ENCODE peak calls at places on chromosomes 1 and 21, in four cellular contexts. H is H1, U is K562, J is HCT116. V is an unnamed sample.

GRCh38 chr21:34861302-34861701 is 187.8 kb downstream of the RUNX1 start:
- DNase-seq in H (no peak), U (no peak), J (no peak), V (no peak)

GRCh38 chr1:42017259-42017658 is 98.5 kb upstream of the HIVEP3 start:
- DNase-seq in H (no peak), U (no peak), J (no peak), V (no peak)

GRCh38 chr1:220093361-220094015 is 444 bp upstream of the IARS2 start:
- DNase-seq in H (no peak), U (peak), J (no peak), V (no peak)

GRCh38 chr1:14590781-14591180 is 7.7 kb upstream of the KAZN start:
- DNase-seq in H (no peak), U (peak), J (no peak), V (no peak)

GRCh38 chr1:234851450-234852438 is 241.8 kb upstream of the IRF2BP2 start:
- DNase-seq in H (no peak), U (no peak), J (no peak), V (no peak)

GRCh38 chr1:226603976-226604845 is 55.6 kb downstream of the STUM start:
- DNase-seq in H (no peak), U (no peak), J (no peak), V (no peak)

GRCh38 chr1:241706967-241707366 is 54.9 kb downstream of the WDR64 start:
- DNase-seq in H (no peak), U (no peak), J (peak), V (no peak)

GRCh38 chr1:209790286-209791193 is 6.2 kb upstream of the C1orf74 start:
- DNase-seq in H (no peak), U (no peak), J (no peak), V (no peak)

GRCh38 chr1:204377800-204378608 is 18.3 kb upstream of the PLEKHA6 start:
- DNase-seq in H (no peak), U (no peak), J (no peak), V (peak)

GRCh38 chr1:78676347-78676982 is 26.8 kb downstream of the IFI44 start:
- DNase-seq in H (no peak), U (peak), J (peak), V (peak)

DNA sequence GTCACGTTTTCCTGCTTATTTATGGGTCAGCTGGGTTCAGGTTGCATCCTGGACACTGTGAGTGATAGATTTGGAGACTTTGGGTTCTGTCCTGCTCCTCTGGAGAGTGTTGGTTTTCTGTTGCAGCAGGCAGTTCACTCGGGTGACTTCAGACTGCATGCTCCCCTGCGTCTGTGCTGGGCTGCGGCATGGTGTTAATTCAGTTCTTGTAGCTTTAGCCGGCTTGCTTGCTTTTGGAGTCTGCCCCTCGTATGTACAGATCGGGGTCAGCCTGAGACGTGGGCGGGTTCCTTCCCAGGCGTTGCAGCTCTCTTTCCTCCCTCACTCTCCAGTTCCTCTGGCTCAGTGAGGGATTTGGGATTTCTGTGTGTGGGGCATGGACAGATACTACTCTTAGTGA is 38.0 kb downstream of the PCNT start:
- DNase-seq in H (no peak), U (no peak), J (no peak), V (no peak)
- TF ChIP-seq YY1 in H (no peak), U (no peak), J (no peak), V (no peak)

GRCh38 chr1:195804547-195804946 is 803.7 kb downstream of the KCNT2 start:
- DNase-seq in H (no peak), U (no peak), J (no peak), V (no peak)

GRCh38 chr1:195806060-195806459 is 802.2 kb downstream of the KCNT2 start:
- DNase-seq in H (no peak), U (no peak), J (no peak), V (no peak)
- TF ChIP-seq POLR2AphosphoS5 in H (no peak), U (no peak), J (no peak), V (no peak)

GRCh38 chr1:4298333-4298732 is 356.1 kb upstream of the AJAP1 start:
- DNase-seq in H (no peak), U (no peak), J (no peak), V (no peak)
- TF ChIP-seq YY1 in H (no peak), U (no peak), J (no peak), V (no peak)

GRCh38 chr1:201704439-201704792 is 124.5 kb upstream of the IPO9 start:
- DNase-seq in H (no peak), U (no peak), J (no peak), V (no peak)

GRCh38 chr1:201701831-201702230 is 127.1 kb upstream of the IPO9 start:
- DNase-seq in H (no peak), U (no peak), J (no peak), V (no peak)

GRCh38 chr1:201703646-201704438 is 125.1 kb upstream of the IPO9 start:
- DNase-seq in H (peak), U (peak), J (peak), V (peak)

GRCh38 chr1:201705389-201705788 is 123.6 kb upstream of the IPO9 start:
- DNase-seq in H (no peak), U (no peak), J (no peak), V (no peak)

GRCh38 chr1:201702936-201703335 is 126.0 kb upstream of the IPO9 start:
- DNase-seq in H (no peak), U (peak), J (no peak), V (peak)
- TF ChIP-seq POLR2AphosphoS5 in H (no peak), U (no peak), J (no peak), V (no peak)

GRCh38 chr1:65471213-65471833 is 50.9 kb downstream of the LEPR start:
- DNase-seq in H (no peak), U (no peak), J (no peak), V (no peak)
- TF ChIP-seq YY1 in H (no peak), U (no peak), J (no peak), V (no peak)

GRCh38 chr1:16015960-16016901 is 1.6 kb downstream of the HSPB7 start:
- DNase-seq in H (no peak), U (no peak), J (no peak), V (no peak)
- TF ChIP-seq POLR2AphosphoS5 in H (no peak), U (no peak), J (no peak), V (no peak)